ENCODE peak calls at places on chromosomes 6 and 20, in nine cellular contexts. U is iris pigment epithelial cell, J is astrocyte, M is amniotic stem cell, F is heart right ventricle, Z is ELR, V is WTC11, I is neuronal stem cell, C is mesendoderm. B is an unnamed sample.

GRCh38 chr20:59385461-59385860 is 85.0 kb downstream of the EDN3 start:
- DNase-seq in F (no peak), I (no peak), J (no peak), C (peak; percentile 77), U (no peak), V (peak; percentile 25), M (no peak), Z (no peak), B (no peak)

GRCh38 chr6:83847179-83847578 is 6.0 kb upstream of the RIPPLY2 start:
- DNase-seq in C (no peak), M (no peak), U (no peak), I (no peak), J (no peak), F (no peak), Z (no peak), V (no peak), B (no peak)

GRCh38 chr6:77089776-77090175 is 373.5 kb downstream of the HTR1B start:
- DNase-seq in F (no peak), M (no peak), J (no peak), Z (peak; percentile 69), V (no peak), C (no peak), U (peak; percentile 52), I (no peak), B (no peak)

GRCh38 chr6:90915224-90915915 is 328.5 kb upstream of the MAP3K7 start:
- DNase-seq in U (no peak), M (no peak), C (peak; percentile 43), Z (no peak), J (no peak), V (no peak), I (no peak), F (no peak), B (no peak)

GRCh38 chr6:144334150-144334708 is 49.1 kb downstream of the UTRN start:
- DNase-seq in J (no peak), I (no peak), C (no peak), V (no peak), M (no peak), Z (no peak), F (no peak), U (no peak), B (no peak)

GRCh38 chr6:83199865-83200230 is 6.7 kb downstream of the RWDD2A start:
- DNase-seq in J (peak; percentile 81), Z (peak; percentile 94), U (peak; percentile 93), C (no peak), I (no peak), F (no peak), V (no peak), M (peak; percentile 63), B (no peak)

GRCh38 chr6:5851261-5851757 is 155.4 kb downstream of the NRN1 start:
- DNase-seq in F (peak; percentile 41), M (no peak), V (peak; percentile 80), U (peak; percentile 39), I (no peak), C (peak; percentile 72), J (peak; percentile 10), Z (no peak), B (no peak)

GRCh38 chr6:47420394-47421371 is 56.9 kb upstream of the CD2AP start:
- DNase-seq in M (no peak), U (peak; percentile 42), I (no peak), C (no peak), J (peak; percentile 93), V (no peak), Z (peak; percentile 40), F (no peak), B (no peak)

GRCh38 chr6:27139753-27140522 is 107.6 kb upstream of the PRSS16 start:
- DNase-seq in Z (peak; percentile 53), U (peak; percentile 23), C (peak; percentile 78), V (no peak), M (no peak), I (no peak), F (no peak), J (no peak), B (no peak)

GRCh38 chr6:30568245-30568644 is 3.0 kb upstream of the ABCF1 start:
- DNase-seq in M (no peak), Z (no peak), V (no peak), J (no peak), F (no peak), I (no peak), U (no peak), C (peak; percentile 30), B (no peak)

GRCh38 chr6:139649128-139649527 is 274.7 kb upstream of the CITED2 start:
- DNase-seq in Z (no peak), M (no peak), I (no peak), C (no peak), J (no peak), U (no peak), V (no peak), F (no peak), B (no peak)

GRCh38 chr6:6886160-6886885 is 221.4 kb upstream of the RREB1 start:
- DNase-seq in Z (no peak), C (no peak), J (no peak), M (no peak), V (no peak), U (no peak), I (no peak), F (no peak), B (no peak)

GRCh38 chr20:13526551-13526950 is 112.2 kb downstream of the TASP1 start:
- DNase-seq in Z (no peak), C (no peak), F (no peak), U (peak; percentile 59), M (no peak), J (no peak), I (no peak), V (no peak), B (no peak)

GRCh38 chr6:134315189-134315588 is 2.7 kb downstream of the SGK1 start:
- DNase-seq in C (no peak), U (no peak), J (no peak), F (no peak), I (no peak), M (no peak), V (no peak), Z (no peak), B (no peak)

GRCh38 chr20:34066476-34067090 is 45.5 kb downstream of the EIF2S2 start:
- DNase-seq in I (no peak), F (no peak), V (no peak), C (peak; percentile 44), Z (peak; percentile 82), J (no peak), U (peak; percentile 28), M (peak; percentile 30), B (no peak)

GRCh38 chr6:85252085-85252484 is 197.8 kb upstream of the NT5E start:
- DNase-seq in M (no peak), J (no peak), V (no peak), U (no peak), I (no peak), Z (no peak), C (no peak), F (no peak), B (no peak)

GRCh38 chr20:49620364-49621240 is 52.7 kb upstream of the PTGIS start:
- DNase-seq in J (no peak), C (no peak), M (no peak), U (no peak), V (no peak), I (no peak), F (no peak), Z (no peak), B (no peak)

GRCh38 chr20:38453941-38454340 is 18.7 kb upstream of the RALGAPB start:
- DNase-seq in Z (peak; percentile 60), U (peak; percentile 45), F (no peak), C (no peak), V (no peak), I (no peak), M (no peak), J (no peak), B (no peak)

GRCh38 chr20:44594730-44595129 is 12.4 kb downstream of the PKIG start:
- DNase-seq in Z (peak; percentile 81), J (peak; percentile 83), U (peak; percentile 76), M (no peak), I (no peak), C (peak; percentile 31), F (peak; percentile 57), V (no peak), B (no peak)

GRCh38 chr6:112286010-112286409 is 31.6 kb upstream of the LAMA4 start:
- DNase-seq in M (no peak), F (no peak), I (no peak), J (no peak), Z (no peak), U (no peak), V (no peak), C (peak; percentile 23), B (no peak)

GRCh38 chr6:148611213-148611612 is 135.6 kb upstream of the UST start:
- DNase-seq in I (no peak), C (no peak), J (peak; percentile 73), V (no peak), U (peak; percentile 15), M (no peak), F (peak; percentile 78), Z (peak; percentile 36), B (no peak)

GRCh38 chr20:62583424-62583920 is 58.8 kb upstream of the SLCO4A1 start:
- DNase-seq in M (no peak), U (no peak), V (no peak), J (no peak), C (peak; percentile 43), Z (peak; percentile 58), F (no peak), I (no peak), B (no peak)

GRCh38 chr6:134539865-134540323 is 222.0 kb upstream of the SGK1 start:
- DNase-seq in Z (no peak), U (peak; percentile 37), I (no peak), M (no peak), F (peak; percentile 51), C (peak; percentile 61), V (no peak), J (peak; percentile 47), B (no peak)

GRCh38 chr6:163354085-163354484 is 60.4 kb upstream of the QKI start:
- DNase-seq in I (no peak), M (no peak), V (no peak), J (peak; percentile 73), Z (peak; percentile 11), F (no peak), U (peak; percentile 81), C (peak; percentile 72), B (no peak)

GRCh38 chr6:116255246-116255800 is 1.4 kb upstream of the TSPYL4 start:
- DNase-seq in C (peak; percentile 8), U (peak; percentile 18), M (no peak), V (no peak), J (no peak), F (no peak), I (no peak), Z (no peak), B (no peak)

GRCh38 chr6:14380421-14380820 is 262.8 kb downstream of the CD83 start:
- DNase-seq in C (peak; percentile 59), F (no peak), Z (no peak), V (peak; percentile 15), I (peak; percentile 87), J (no peak), U (no peak), M (no peak), B (no peak)

GRCh38 chr20:9059931-9060330 is 9.0 kb upstream of the PLCB4 start:
- DNase-seq in V (no peak), M (no peak), J (peak; percentile 78), Z (peak; percentile 59), U (peak; percentile 40), I (no peak), F (no peak), C (no peak), B (no peak)

GRCh38 chr6:155125916-155126315 is 130.8 kb downstream of the TIAM2 start:
- DNase-seq in I (no peak), M (no peak), U (peak; percentile 69), C (no peak), J (peak; percentile 80), Z (peak; percentile 34), F (no peak), V (no peak), B (no peak)

GRCh38 chr20:61813791-61814190 is 251.9 kb downstream of the TAF4 start:
- DNase-seq in F (no peak), Z (no peak), V (no peak), J (no peak), M (no peak), I (no peak), U (no peak), C (no peak), B (no peak)

GRCh38 chr20:23060629-23061028 is 11.2 kb upstream of the THBD start:
- DNase-seq in J (no peak), Z (no peak), M (no peak), C (no peak), V (no peak), F (no peak), U (no peak), I (no peak), B (no peak)

GRCh38 chr20:51419236-51419635 is 123.3 kb downstream of the NFATC2 start:
- DNase-seq in M (no peak), C (no peak), U (no peak), F (no peak), Z (no peak), V (no peak), J (no peak), I (no peak), B (no peak)